ENCODE peak calls at places on chromosomes 7 and 10, in eight cellular contexts. One of them, this sample, is unnamed.

GRCh38 chr7:121167971-121168370 is 160.8 kb upstream of the WNT16 start:
- DNase-seq in amniotic stem cell: no peak
- DNase-seq in activated CD8-positive, alpha-beta T cell treated with anti-CD3 and anti-CD28 coated beads, Interleukin-2, amount 10 ng/mL, durations not matched to agents 7 days and 5 days: no peak
- DNase-seq in GM06990: no peak
- DNase-seq in myocyte: no peak
- DNase-seq in AG04450: no peak
- DNase-seq in transverse colon: no peak
- DNase-seq in head of caudate nucleus: no peak
- DNase-seq in this sample: no peak

GRCh38 chr7:47153076-47153475 is 428.8 kb downstream of the TNS3 start:
- DNase-seq in myocyte: peak; percentile 92
- DNase-seq in GM06990: no peak
- DNase-seq in head of caudate nucleus: peak; percentile 2
- DNase-seq in activated CD8-positive, alpha-beta T cell treated with anti-CD3 and anti-CD28 coated beads, Interleukin-2, amount 10 ng/mL, durations not matched to agents 7 days and 5 days: no peak
- DNase-seq in amniotic stem cell: peak; percentile 15
- DNase-seq in transverse colon: no peak
- DNase-seq in AG04450: peak; percentile 89
- DNase-seq in this sample: peak; percentile 51

GRCh38 chr10:72911758-72912157 is 18.2 kb downstream of the OIT3 start:
- DNase-seq in transverse colon: no peak
- DNase-seq in myocyte: no peak
- DNase-seq in head of caudate nucleus: no peak
- DNase-seq in AG04450: no peak
- DNase-seq in amniotic stem cell: no peak
- DNase-seq in activated CD8-positive, alpha-beta T cell treated with anti-CD3 and anti-CD28 coated beads, Interleukin-2, amount 10 ng/mL, durations not matched to agents 7 days and 5 days: no peak
- DNase-seq in GM06990: no peak
- DNase-seq in this sample: peak; percentile 11

GRCh38 chr10:76242956-76243355 is 811.5 kb downstream of the LRMDA start:
- DNase-seq in AG04450: no peak
- DNase-seq in head of caudate nucleus: no peak
- DNase-seq in transverse colon: no peak
- DNase-seq in activated CD8-positive, alpha-beta T cell treated with anti-CD3 and anti-CD28 coated beads, Interleukin-2, amount 10 ng/mL, durations not matched to agents 7 days and 5 days: no peak
- DNase-seq in GM06990: no peak
- DNase-seq in amniotic stem cell: no peak
- DNase-seq in myocyte: no peak
- DNase-seq in this sample: no peak

GRCh38 chr10:113979378-113979777 is 64.3 kb upstream of the ADRB1 start:
- DNase-seq in head of caudate nucleus: peak; percentile 30
- DNase-seq in transverse colon: no peak
- DNase-seq in activated CD8-positive, alpha-beta T cell treated with anti-CD3 and anti-CD28 coated beads, Interleukin-2, amount 10 ng/mL, durations not matched to agents 7 days and 5 days: no peak
- DNase-seq in myocyte: no peak
- DNase-seq in amniotic stem cell: no peak
- DNase-seq in GM06990: no peak
- DNase-seq in AG04450: no peak
- DNase-seq in this sample: no peak

GRCh38 chr7:139777948-139778841 is at the start of gene HIPK2:
- DNase-seq in head of caudate nucleus: peak; percentile 87
- DNase-seq in transverse colon: peak; percentile 83
- DNase-seq in amniotic stem cell: peak; percentile 77
- DNase-seq in activated CD8-positive, alpha-beta T cell treated with anti-CD3 and anti-CD28 coated beads, Interleukin-2, amount 10 ng/mL, durations not matched to agents 7 days and 5 days: peak; percentile 74
- DNase-seq in GM06990: peak; percentile 84
- DNase-seq in AG04450: no peak
- DNase-seq in myocyte: peak; percentile 89
- DNase-seq in this sample: peak; percentile 21

GRCh38 chr7:66728571-66728970 is 12.0 kb upstream of the RABGEF1 start:
- DNase-seq in activated CD8-positive, alpha-beta T cell treated with anti-CD3 and anti-CD28 coated beads, Interleukin-2, amount 10 ng/mL, durations not matched to agents 7 days and 5 days: no peak
- DNase-seq in myocyte: no peak
- DNase-seq in AG04450: no peak
- DNase-seq in transverse colon: no peak
- DNase-seq in GM06990: no peak
- DNase-seq in head of caudate nucleus: no peak
- DNase-seq in amniotic stem cell: no peak
- DNase-seq in this sample: no peak

GRCh38 chr10:74900297-74900696 is 73.9 kb downstream of the KAT6B start:
- DNase-seq in head of caudate nucleus: no peak
- DNase-seq in AG04450: no peak
- DNase-seq in GM06990: peak; percentile 56
- DNase-seq in activated CD8-positive, alpha-beta T cell treated with anti-CD3 and anti-CD28 coated beads, Interleukin-2, amount 10 ng/mL, durations not matched to agents 7 days and 5 days: peak; percentile 75
- DNase-seq in amniotic stem cell: no peak
- DNase-seq in transverse colon: peak; percentile 17
- DNase-seq in myocyte: no peak
- DNase-seq in this sample: no peak

GRCh38 chr10:30188567-30189253 is 129.3 kb upstream of the JCAD start:
- DNase-seq in activated CD8-positive, alpha-beta T cell treated with anti-CD3 and anti-CD28 coated beads, Interleukin-2, amount 10 ng/mL, durations not matched to agents 7 days and 5 days: no peak
- DNase-seq in AG04450: no peak
- DNase-seq in amniotic stem cell: no peak
- DNase-seq in GM06990: no peak
- DNase-seq in transverse colon: no peak
- DNase-seq in head of caudate nucleus: no peak
- DNase-seq in myocyte: no peak
- DNase-seq in this sample: no peak

GRCh38 chr10:21069929-21070363 is 172.8 kb upstream of the NEBL start:
- DNase-seq in amniotic stem cell: no peak
- DNase-seq in AG04450: no peak
- DNase-seq in myocyte: no peak
- DNase-seq in transverse colon: no peak
- DNase-seq in GM06990: no peak
- DNase-seq in activated CD8-positive, alpha-beta T cell treated with anti-CD3 and anti-CD28 coated beads, Interleukin-2, amount 10 ng/mL, durations not matched to agents 7 days and 5 days: no peak
- DNase-seq in head of caudate nucleus: no peak
- DNase-seq in this sample: no peak

GRCh38 chr7:93160410-93160809 is 12.2 kb upstream of the SAMD9L start:
- DNase-seq in GM06990: no peak
- DNase-seq in head of caudate nucleus: no peak
- DNase-seq in AG04450: no peak
- DNase-seq in myocyte: no peak
- DNase-seq in amniotic stem cell: no peak
- DNase-seq in activated CD8-positive, alpha-beta T cell treated with anti-CD3 and anti-CD28 coated beads, Interleukin-2, amount 10 ng/mL, durations not matched to agents 7 days and 5 days: no peak
- DNase-seq in transverse colon: no peak
- DNase-seq in this sample: no peak

GRCh38 chr10:132937861-132938260 is 4.5 kb downstream of the CFAP46 start:
- DNase-seq in activated CD8-positive, alpha-beta T cell treated with anti-CD3 and anti-CD28 coated beads, Interleukin-2, amount 10 ng/mL, durations not matched to agents 7 days and 5 days: no peak
- DNase-seq in transverse colon: no peak
- DNase-seq in head of caudate nucleus: no peak
- DNase-seq in AG04450: no peak
- DNase-seq in GM06990: no peak
- DNase-seq in amniotic stem cell: no peak
- DNase-seq in myocyte: no peak
- DNase-seq in this sample: no peak

GRCh38 chr10:84244651-84245270 is at the start of gene RGR:
- DNase-seq in transverse colon: no peak
- DNase-seq in head of caudate nucleus: peak; percentile 97
- DNase-seq in myocyte: peak; percentile 88
- DNase-seq in AG04450: no peak
- DNase-seq in GM06990: no peak
- DNase-seq in activated CD8-positive, alpha-beta T cell treated with anti-CD3 and anti-CD28 coated beads, Interleukin-2, amount 10 ng/mL, durations not matched to agents 7 days and 5 days: no peak
- DNase-seq in amniotic stem cell: no peak
- DNase-seq in this sample: no peak

GRCh38 chr10:103861501-103861900 is 6.1 kb upstream of the SH3PXD2A start:
- DNase-seq in activated CD8-positive, alpha-beta T cell treated with anti-CD3 and anti-CD28 coated beads, Interleukin-2, amount 10 ng/mL, durations not matched to agents 7 days and 5 days: no peak
- DNase-seq in head of caudate nucleus: no peak
- DNase-seq in AG04450: no peak
- DNase-seq in transverse colon: no peak
- DNase-seq in myocyte: no peak
- DNase-seq in GM06990: no peak
- DNase-seq in amniotic stem cell: no peak
- DNase-seq in this sample: peak; percentile 81

GRCh38 chr7:3482147-3482921 is 181.3 kb downstream of the SDK1 start:
- DNase-seq in amniotic stem cell: no peak
- DNase-seq in myocyte: peak; percentile 70
- DNase-seq in head of caudate nucleus: peak; percentile 36
- DNase-seq in transverse colon: peak; percentile 15
- DNase-seq in AG04450: peak; percentile 3
- DNase-seq in activated CD8-positive, alpha-beta T cell treated with anti-CD3 and anti-CD28 coated beads, Interleukin-2, amount 10 ng/mL, durations not matched to agents 7 days and 5 days: no peak
- DNase-seq in GM06990: no peak
- DNase-seq in this sample: peak; percentile 27

GRCh38 chr7:150368884-150369739 is 490 bp downstream of the REPIN1 start:
- DNase-seq in AG04450: no peak
- DNase-seq in GM06990: peak; percentile 59
- DNase-seq in activated CD8-positive, alpha-beta T cell treated with anti-CD3 and anti-CD28 coated beads, Interleukin-2, amount 10 ng/mL, durations not matched to agents 7 days and 5 days: peak; percentile 48
- DNase-seq in transverse colon: peak; percentile 67
- DNase-seq in head of caudate nucleus: peak; percentile 70
- DNase-seq in amniotic stem cell: no peak
- DNase-seq in myocyte: peak; percentile 99
- DNase-seq in this sample: no peak

GRCh38 chr7:92667816-92668540 is 77.8 kb upstream of the FAM133B start:
- DNase-seq in GM06990: no peak
- DNase-seq in activated CD8-positive, alpha-beta T cell treated with anti-CD3 and anti-CD28 coated beads, Interleukin-2, amount 10 ng/mL, durations not matched to agents 7 days and 5 days: no peak
- DNase-seq in transverse colon: no peak
- DNase-seq in AG04450: peak; percentile 34
- DNase-seq in myocyte: no peak
- DNase-seq in head of caudate nucleus: no peak
- DNase-seq in amniotic stem cell: no peak
- DNase-seq in this sample: no peak

GRCh38 chr10:132685121-132685891 is 100.6 kb downstream of the NKX6-2 start:
- DNase-seq in transverse colon: peak; percentile 35
- DNase-seq in head of caudate nucleus: peak; percentile 94
- DNase-seq in myocyte: peak; percentile 1
- DNase-seq in GM06990: no peak
- DNase-seq in activated CD8-positive, alpha-beta T cell treated with anti-CD3 and anti-CD28 coated beads, Interleukin-2, amount 10 ng/mL, durations not matched to agents 7 days and 5 days: no peak
- DNase-seq in AG04450: no peak
- DNase-seq in amniotic stem cell: no peak
- DNase-seq in this sample: peak; percentile 39

GRCh38 chr7:5083291-5083690 is 37.6 kb downstream of the RBAK start:
- DNase-seq in GM06990: no peak
- DNase-seq in head of caudate nucleus: no peak
- DNase-seq in AG04450: no peak
- DNase-seq in transverse colon: no peak
- DNase-seq in amniotic stem cell: no peak
- DNase-seq in activated CD8-positive, alpha-beta T cell treated with anti-CD3 and anti-CD28 coated beads, Interleukin-2, amount 10 ng/mL, durations not matched to agents 7 days and 5 days: no peak
- DNase-seq in myocyte: no peak
- DNase-seq in this sample: no peak

This sample was measured in foreskin keratinocyte.